ENCODE peak calls at places on chromosomes 6 and 20, in six cellular contexts. One of them, this sample, is unnamed.

GRCh38 chr20:56630506-56631317 is 1.6 kb downstream of the TFAP2C start:
- DNase-seq in IMR-90: no peak
- DNase-seq in mesendoderm: peak
- DNase-seq in H1: no peak
- DNase-seq in neuronal stem cell: no peak
- DNase-seq in mesenchymal stem cell: no peak
- DNase-seq in this sample: peak

GRCh38 chr20:24780648-24781047 is 168.4 kb upstream of the CST7 start:
- DNase-seq in IMR-90: no peak
- DNase-seq in mesendoderm: no peak
- DNase-seq in H1: no peak
- DNase-seq in neuronal stem cell: no peak
- DNase-seq in mesenchymal stem cell: no peak
- DNase-seq in this sample: peak

GRCh38 chr6:157787080-157787479 is 36.0 kb upstream of the SNX9 start:
- DNase-seq in IMR-90: peak
- DNase-seq in mesendoderm: no peak
- DNase-seq in H1: no peak
- DNase-seq in neuronal stem cell: no peak
- DNase-seq in mesenchymal stem cell: no peak
- DNase-seq in this sample: no peak

GRCh38 chr6:159257846-159258245 is 88.6 kb downstream of the FNDC1 start:
- DNase-seq in IMR-90: no peak
- DNase-seq in mesendoderm: no peak
- DNase-seq in H1: no peak
- DNase-seq in neuronal stem cell: no peak
- DNase-seq in mesenchymal stem cell: no peak
- DNase-seq in this sample: no peak

GRCh38 chr6:139325686-139326085 is 33.9 kb upstream of the TXLNB start:
- DNase-seq in IMR-90: no peak
- DNase-seq in mesendoderm: no peak
- DNase-seq in H1: no peak
- DNase-seq in neuronal stem cell: no peak
- DNase-seq in mesenchymal stem cell: no peak
- DNase-seq in this sample: no peak

GRCh38 chr6:157059781-157060180 is 263.5 kb downstream of the TMEM242 start:
- DNase-seq in IMR-90: no peak
- DNase-seq in mesendoderm: no peak
- DNase-seq in H1: no peak
- DNase-seq in neuronal stem cell: peak
- DNase-seq in mesenchymal stem cell: no peak
- DNase-seq in this sample: no peak

GRCh38 chr20:676967-677366 is 1.4 kb upstream of the SCRT2 start:
- DNase-seq in IMR-90: no peak
- DNase-seq in mesendoderm: no peak
- DNase-seq in H1: no peak
- DNase-seq in neuronal stem cell: no peak
- DNase-seq in mesenchymal stem cell: no peak
- DNase-seq in this sample: no peak

GRCh38 chr6:112244428-112244827 is 9.9 kb downstream of the LAMA4 start:
- DNase-seq in IMR-90: no peak
- DNase-seq in mesendoderm: no peak
- DNase-seq in H1: no peak
- DNase-seq in neuronal stem cell: no peak
- DNase-seq in mesenchymal stem cell: no peak
- DNase-seq in this sample: no peak

GRCh38 chr6:14924126-14925024 is 321.5 kb upstream of the JARID2 start:
- DNase-seq in IMR-90: peak
- DNase-seq in mesendoderm: peak
- DNase-seq in H1: no peak
- DNase-seq in neuronal stem cell: peak
- DNase-seq in mesenchymal stem cell: peak
- DNase-seq in this sample: peak

GRCh38 chr6:56541736-56542366 is 100.8 kb downstream of the DST start:
- DNase-seq in IMR-90: no peak
- DNase-seq in mesendoderm: no peak
- DNase-seq in H1: no peak
- DNase-seq in neuronal stem cell: no peak
- DNase-seq in mesenchymal stem cell: peak
- DNase-seq in this sample: no peak

GRCh38 chr6:53009056-53009455 is 14.0 kb upstream of the GSTA4 start:
- DNase-seq in IMR-90: no peak
- DNase-seq in mesendoderm: no peak
- DNase-seq in H1: no peak
- DNase-seq in neuronal stem cell: no peak
- DNase-seq in mesenchymal stem cell: no peak
- DNase-seq in this sample: no peak

GRCh38 chr20:56788041-56788670 is 159.1 kb downstream of the TFAP2C start:
- DNase-seq in IMR-90: peak
- DNase-seq in mesendoderm: peak
- DNase-seq in H1: no peak
- DNase-seq in neuronal stem cell: no peak
- DNase-seq in mesenchymal stem cell: peak
- DNase-seq in this sample: no peak

GRCh38 chr6:53979468-53980067 is 131.7 kb upstream of the MLIP start:
- DNase-seq in IMR-90: peak
- DNase-seq in mesendoderm: peak
- DNase-seq in H1: no peak
- DNase-seq in neuronal stem cell: peak
- DNase-seq in mesenchymal stem cell: peak
- DNase-seq in this sample: no peak

GRCh38 chr6:112502348-112503130 is 155.4 kb downstream of the RFPL4B start:
- DNase-seq in IMR-90: peak
- DNase-seq in mesendoderm: peak
- DNase-seq in H1: no peak
- DNase-seq in neuronal stem cell: no peak
- DNase-seq in mesenchymal stem cell: peak
- DNase-seq in this sample: no peak

GRCh38 chr6:154605207-154605877 is 94.9 kb upstream of the CNKSR3 start:
- DNase-seq in IMR-90: no peak
- DNase-seq in mesendoderm: no peak
- DNase-seq in H1: no peak
- DNase-seq in neuronal stem cell: no peak
- DNase-seq in mesenchymal stem cell: no peak
- DNase-seq in this sample: no peak

GRCh38 chr6:108268845-108269244 is 8.0 kb upstream of the SNX3 start:
- DNase-seq in IMR-90: no peak
- DNase-seq in mesendoderm: no peak
- DNase-seq in H1: no peak
- DNase-seq in neuronal stem cell: no peak
- DNase-seq in mesenchymal stem cell: no peak
- DNase-seq in this sample: no peak

GRCh38 chr20:14313621-14314020 is 23.8 kb downstream of the FLRT3 start:
- DNase-seq in IMR-90: peak
- DNase-seq in mesendoderm: no peak
- DNase-seq in H1: no peak
- DNase-seq in neuronal stem cell: no peak
- DNase-seq in mesenchymal stem cell: no peak
- DNase-seq in this sample: no peak

GRCh38 chr6:169293196-169293595 is 39.5 kb upstream of the THBS2 start:
- DNase-seq in IMR-90: no peak
- DNase-seq in mesendoderm: no peak
- DNase-seq in H1: no peak
- DNase-seq in neuronal stem cell: no peak
- DNase-seq in mesenchymal stem cell: no peak
- DNase-seq in this sample: no peak

DNA sequence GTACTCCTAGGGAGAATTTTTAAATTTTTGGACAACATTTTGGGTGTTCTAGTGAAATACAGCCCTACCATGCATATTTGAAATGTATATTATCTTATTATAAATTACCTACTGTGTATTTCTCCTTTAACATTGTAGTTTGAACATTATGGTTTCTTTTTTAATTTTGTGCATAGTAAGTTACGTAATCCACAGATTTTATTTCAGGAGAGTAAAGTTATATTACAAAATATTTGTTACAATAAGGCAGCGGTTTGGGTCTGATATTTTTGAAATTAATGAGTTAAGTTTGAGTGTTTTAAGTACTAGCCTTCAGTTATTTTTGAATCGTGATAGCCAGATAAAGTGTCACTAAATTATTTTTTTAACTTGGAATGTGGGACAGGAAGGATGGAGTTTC is 7.3 kb upstream of the SOX4 start:
- DNase-seq in IMR-90: no peak
- DNase-seq in mesendoderm: no peak
- DNase-seq in H1: no peak
- DNase-seq in neuronal stem cell: no peak
- DNase-seq in mesenchymal stem cell: no peak
- DNase-seq in this sample: no peak
- H3K4ac ChIP-seq in IMR-90: no peak
- H3K4ac ChIP-seq in mesendoderm: no peak
- H3K4ac ChIP-seq in H1: no peak
- H3K4ac ChIP-seq in neuronal stem cell: no peak
- H3K4ac ChIP-seq in mesenchymal stem cell: no peak
- H3K4ac ChIP-seq in this sample: no peak

GRCh38 chr6:7593234-7593633 is 3.2 kb downstream of the SNRNP48 start:
- DNase-seq in IMR-90: no peak
- DNase-seq in mesendoderm: no peak
- DNase-seq in H1: no peak
- DNase-seq in neuronal stem cell: no peak
- DNase-seq in mesenchymal stem cell: no peak
- DNase-seq in this sample: no peak

GRCh38 chr6:7589949-7590917 is at the start of gene SNRNP48:
- DNase-seq in IMR-90: peak
- DNase-seq in mesendoderm: peak
- DNase-seq in H1: peak
- DNase-seq in neuronal stem cell: peak
- DNase-seq in mesenchymal stem cell: peak
- DNase-seq in this sample: peak

GRCh38 chr6:7590918-7591302 is 912 bp downstream of the SNRNP48 start:
- DNase-seq in IMR-90: peak
- DNase-seq in mesendoderm: peak
- DNase-seq in H1: no peak
- DNase-seq in neuronal stem cell: no peak
- DNase-seq in mesenchymal stem cell: peak
- DNase-seq in this sample: no peak

GRCh38 chr6:7589221-7589620 is 777 bp upstream of the SNRNP48 start:
- DNase-seq in IMR-90: no peak
- DNase-seq in mesendoderm: no peak
- DNase-seq in H1: no peak
- DNase-seq in neuronal stem cell: no peak
- DNase-seq in mesenchymal stem cell: no peak
- DNase-seq in this sample: no peak

GRCh38 chr6:7591770-7592169 is 1.8 kb downstream of the SNRNP48 start:
- DNase-seq in IMR-90: no peak
- DNase-seq in mesendoderm: no peak
- DNase-seq in H1: no peak
- DNase-seq in neuronal stem cell: no peak
- DNase-seq in mesenchymal stem cell: no peak
- DNase-seq in this sample: no peak
- H3K4ac ChIP-seq in IMR-90: no peak
- H3K4ac ChIP-seq in mesendoderm: no peak
- H3K4ac ChIP-seq in H1: no peak
- H3K4ac ChIP-seq in neuronal stem cell: no peak
- H3K4ac ChIP-seq in mesenchymal stem cell: no peak
- H3K4ac ChIP-seq in this sample: no peak

GRCh38 chr6:89976141-89977020 is 82.1 kb downstream of the GJA10 start:
- DNase-seq in IMR-90: no peak
- DNase-seq in mesendoderm: no peak
- DNase-seq in H1: no peak
- DNase-seq in neuronal stem cell: no peak
- DNase-seq in mesenchymal stem cell: no peak
- DNase-seq in this sample: no peak
- H3K4ac ChIP-seq in IMR-90: no peak
- H3K4ac ChIP-seq in mesendoderm: no peak
- H3K4ac ChIP-seq in H1: no peak
- H3K4ac ChIP-seq in neuronal stem cell: no peak
- H3K4ac ChIP-seq in mesenchymal stem cell: no peak
- H3K4ac ChIP-seq in this sample: no peak

GRCh38 chr6:5260661-5261544 is at the start of the genes FARS2 and LYRM4:
- DNase-seq in IMR-90: peak
- DNase-seq in mesendoderm: peak
- DNase-seq in H1: peak
- DNase-seq in neuronal stem cell: peak
- DNase-seq in mesenchymal stem cell: peak
- DNase-seq in this sample: peak
- H3K4ac ChIP-seq in IMR-90: peak
- H3K4ac ChIP-seq in mesendoderm: peak
- H3K4ac ChIP-seq in H1: peak
- H3K4ac ChIP-seq in neuronal stem cell: no peak
- H3K4ac ChIP-seq in mesenchymal stem cell: peak
- H3K4ac ChIP-seq in this sample: no peak

DNA sequence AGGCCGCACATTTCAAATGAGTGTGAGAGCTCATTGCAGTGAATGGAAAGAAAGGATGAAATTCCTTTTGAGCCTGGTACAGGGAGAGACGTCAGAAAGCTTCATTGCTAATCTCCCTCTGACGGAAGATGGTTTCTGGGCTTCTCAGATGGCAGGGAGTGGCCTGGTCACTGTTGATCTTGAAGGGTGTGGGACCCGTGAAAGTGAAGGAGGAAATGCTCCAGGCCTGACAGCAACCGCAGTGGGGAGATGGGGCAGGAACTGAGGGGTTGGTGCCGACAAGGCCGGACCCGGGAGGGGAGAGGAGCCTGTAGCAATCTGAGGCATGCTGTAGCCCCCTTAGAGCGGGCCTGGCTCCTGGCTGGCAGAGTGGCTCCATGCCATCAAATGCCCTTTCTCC is 127.4 kb downstream of the MYLK4 start:
- DNase-seq in IMR-90: no peak
- DNase-seq in mesendoderm: no peak
- DNase-seq in H1: no peak
- DNase-seq in neuronal stem cell: no peak
- DNase-seq in mesenchymal stem cell: no peak
- DNase-seq in this sample: no peak
- H3K4ac ChIP-seq in IMR-90: no peak
- H3K4ac ChIP-seq in mesendoderm: no peak
- H3K4ac ChIP-seq in H1: no peak
- H3K4ac ChIP-seq in neuronal stem cell: no peak
- H3K4ac ChIP-seq in mesenchymal stem cell: no peak
- H3K4ac ChIP-seq in this sample: no peak

GRCh38 chr20:51429696-51430095 is 112.8 kb downstream of the NFATC2 start:
- DNase-seq in IMR-90: no peak
- DNase-seq in mesendoderm: no peak
- DNase-seq in H1: no peak
- DNase-seq in neuronal stem cell: no peak
- DNase-seq in mesenchymal stem cell: no peak
- DNase-seq in this sample: no peak
- H3K4ac ChIP-seq in IMR-90: no peak
- H3K4ac ChIP-seq in mesendoderm: no peak
- H3K4ac ChIP-seq in H1: no peak
- H3K4ac ChIP-seq in neuronal stem cell: no peak
- H3K4ac ChIP-seq in mesenchymal stem cell: no peak
- H3K4ac ChIP-seq in this sample: no peak

GRCh38 chr6:136772685-136773472 is 19.4 kb downstream of the MAP3K5 start:
- DNase-seq in IMR-90: no peak
- DNase-seq in mesendoderm: peak
- DNase-seq in H1: no peak
- DNase-seq in neuronal stem cell: no peak
- DNase-seq in mesenchymal stem cell: no peak
- DNase-seq in this sample: peak
- H3K4ac ChIP-seq in IMR-90: peak
- H3K4ac ChIP-seq in mesendoderm: no peak
- H3K4ac ChIP-seq in H1: no peak
- H3K4ac ChIP-seq in neuronal stem cell: no peak
- H3K4ac ChIP-seq in mesenchymal stem cell: no peak
- H3K4ac ChIP-seq in this sample: no peak

This sample was measured in H9.